ENCODE peak calls at places on chromosomes 4 and X, in seven cellular contexts. E, G, Y, U, W, M and X are unnamed samples. For H3K36me3 and H3K4me1, the result is how much of the 10 kb centered on the place peaks cover.

GRCh38 chr4:16227462-16227868 is 1.2 kb upstream of the TAPT1 start:
- DNase-seq in E (peak), G (peak), Y (peak), U (peak), W (no peak), M (peak), X (peak)

GRCh38 chr4:55727746-55728145 is 91.6 kb upstream of the NMU start:
- DNase-seq in E (no peak), G (no peak), Y (no peak), U (no peak), W (no peak), M (no peak), X (no peak)

GRCh38 chr4:22077571-22077970 is 129.0 kb upstream of the KCNIP4 start:
- DNase-seq in E (no peak), G (no peak), Y (no peak), U (no peak), W (no peak), M (no peak), X (no peak)

GRCh38 chr4:41613782-41614181 is 75.8 kb downstream of the LIMCH1 start:
- DNase-seq in E (no peak), G (no peak), Y (no peak), U (no peak), W (no peak), M (no peak), X (no peak)

GRCh38 chr4:54066088-54066415 is 1.6 kb upstream of the CHIC2 start:
- DNase-seq in E (no peak), G (no peak), Y (no peak), U (no peak), W (no peak), M (no peak), X (no peak)

GRCh38 chr4:94813221-94813620 is 55.5 kb downstream of the BMPR1B start:
- DNase-seq in E (no peak), G (no peak), Y (no peak), U (no peak), W (no peak), M (no peak), X (no peak)

GRCh38 chr4:126756050-126756809 is 876.5 kb upstream of the INTU start:
- DNase-seq in E (no peak), G (no peak), Y (no peak), U (no peak), W (no peak), M (no peak), X (no peak)

GRCh38 chrX:108557594-108557993 is 118.0 kb downstream of the COL4A5 start:
- DNase-seq in E (no peak), G (no peak), Y (no peak), U (no peak), W (no peak), M (no peak), X (no peak)

GRCh38 chrX:35711281-35711680 is 86.9 kb upstream of the MAGEB16 start:
- DNase-seq in E (no peak), G (no peak), Y (no peak), U (no peak), W (no peak), M (no peak), X (no peak)

GRCh38 chr4:154332681-154333421 is 158.7 kb downstream of the DCHS2 start:
- DNase-seq in E (no peak), G (no peak), Y (peak), U (peak), W (no peak), M (peak), X (peak)

GRCh38 chr4:158007566-158007965 is 165.3 kb downstream of the GASK1B start:
- DNase-seq in E (no peak), G (no peak), Y (no peak), U (no peak), W (no peak), M (no peak), X (no peak)

GRCh38 chr4:48939785-48940184 is 33.2 kb upstream of the OCIAD2 start:
- DNase-seq in E (no peak), G (no peak), Y (peak), U (no peak), W (no peak), M (no peak), X (no peak)

GRCh38 chrX:9182041-9182440 is 148.1 kb upstream of the FAM9B start:
- DNase-seq in E (no peak), G (no peak), Y (peak), U (no peak), W (no peak), M (no peak), X (no peak)

GRCh38 chr4:183504064-183504929 is 561 bp upstream of the ING2 start:
- DNase-seq in E (peak), G (peak), Y (peak), U (peak), W (peak), M (peak), X (peak)

GRCh38 chr4:155953151-155954117 is at the start of gene CTSO:
- DNase-seq in E (peak), G (peak), Y (peak), U (peak), W (peak), M (peak), X (peak)

GRCh38 chr4:39451423-39452023 is 7.2 kb downstream of the RPL9 start:
- DNase-seq in E (no peak), G (no peak), Y (no peak), U (no peak), W (no peak), M (no peak), X (no peak)

GRCh38 chr4:39452860-39453587 is 5.7 kb downstream of the RPL9 start:
- DNase-seq in E (no peak), G (no peak), Y (no peak), U (no peak), W (no peak), M (no peak), X (no peak)

GRCh38 chr4:39453738-39454137 is 5.0 kb downstream of the RPL9 start:
- DNase-seq in E (no peak), G (no peak), Y (no peak), U (no peak), W (no peak), M (no peak), X (no peak)

GRCh38 chr4:39450618-39451017 is 8.1 kb downstream of the RPL9 start:
- DNase-seq in E (no peak), G (no peak), Y (no peak), U (no peak), W (no peak), M (no peak), X (no peak)

DNA sequence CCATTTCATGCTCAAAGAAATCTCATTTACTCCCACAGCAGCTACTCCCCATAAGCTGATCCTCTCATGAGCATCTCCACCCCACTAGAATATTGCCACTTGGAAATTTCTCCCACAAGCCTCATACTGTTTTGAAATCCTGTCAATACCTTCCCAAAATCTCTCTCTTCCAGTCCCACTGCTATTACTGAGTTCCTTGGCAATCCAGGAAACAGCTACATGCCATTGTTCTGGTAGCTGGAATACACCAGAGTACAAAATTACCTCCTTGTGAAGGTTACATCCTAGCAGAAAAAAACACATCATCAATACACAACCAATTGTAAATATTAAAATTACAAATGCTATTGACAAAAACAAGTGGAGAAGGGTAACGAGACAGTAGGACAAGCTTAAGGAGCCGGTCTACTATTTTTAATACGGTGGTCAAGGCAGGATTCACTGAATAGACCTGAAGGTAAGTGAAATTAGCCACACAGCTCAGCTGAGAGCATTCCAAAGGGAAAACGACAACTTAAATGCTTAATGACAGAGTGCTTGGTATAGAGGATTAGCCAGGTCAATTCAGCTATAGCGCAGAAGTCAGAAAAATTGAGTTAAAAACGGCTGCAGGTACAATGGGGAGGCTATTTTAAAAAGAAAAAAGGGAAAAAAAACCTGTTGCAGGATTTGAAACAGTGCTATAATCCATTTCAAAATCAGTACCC is 6.4 kb downstream of the RPL9 start:
- DNase-seq in E (no peak), G (no peak), Y (no peak), U (no peak), W (no peak), M (no peak), X (no peak)
- H3K36me3 ChIP-seq in E (half or more), G (under half), Y (under half), U (half or more), W (half or more), M (under half), X (half or more)

GRCh38 chr4:57094482-57095223 is 15.5 kb downstream of the IGFBP7 start:
- DNase-seq in E (no peak), G (no peak), Y (peak), U (no peak), W (no peak), M (no peak), X (no peak)

GRCh38 chr4:57095956-57096355 is 14.2 kb downstream of the IGFBP7 start:
- DNase-seq in E (no peak), G (no peak), Y (no peak), U (no peak), W (no peak), M (no peak), X (no peak)

GRCh38 chr4:57093816-57094481 is 16.2 kb downstream of the IGFBP7 start:
- DNase-seq in E (peak), G (no peak), Y (no peak), U (no peak), W (no peak), M (no peak), X (no peak)

GRCh38 chr4:57097711-57098110 is 12.5 kb downstream of the IGFBP7 start:
- DNase-seq in E (no peak), G (no peak), Y (no peak), U (no peak), W (no peak), M (no peak), X (no peak)

GRCh38 chr4:57095245-57095644 is 14.9 kb downstream of the IGFBP7 start:
- DNase-seq in E (no peak), G (no peak), Y (no peak), U (no peak), W (no peak), M (no peak), X (no peak)
- H3K4me1 ChIP-seq in E (half or more), G (under half), Y (under half), U (under half), W (half or more), M (under half), X (under half)

DNA sequence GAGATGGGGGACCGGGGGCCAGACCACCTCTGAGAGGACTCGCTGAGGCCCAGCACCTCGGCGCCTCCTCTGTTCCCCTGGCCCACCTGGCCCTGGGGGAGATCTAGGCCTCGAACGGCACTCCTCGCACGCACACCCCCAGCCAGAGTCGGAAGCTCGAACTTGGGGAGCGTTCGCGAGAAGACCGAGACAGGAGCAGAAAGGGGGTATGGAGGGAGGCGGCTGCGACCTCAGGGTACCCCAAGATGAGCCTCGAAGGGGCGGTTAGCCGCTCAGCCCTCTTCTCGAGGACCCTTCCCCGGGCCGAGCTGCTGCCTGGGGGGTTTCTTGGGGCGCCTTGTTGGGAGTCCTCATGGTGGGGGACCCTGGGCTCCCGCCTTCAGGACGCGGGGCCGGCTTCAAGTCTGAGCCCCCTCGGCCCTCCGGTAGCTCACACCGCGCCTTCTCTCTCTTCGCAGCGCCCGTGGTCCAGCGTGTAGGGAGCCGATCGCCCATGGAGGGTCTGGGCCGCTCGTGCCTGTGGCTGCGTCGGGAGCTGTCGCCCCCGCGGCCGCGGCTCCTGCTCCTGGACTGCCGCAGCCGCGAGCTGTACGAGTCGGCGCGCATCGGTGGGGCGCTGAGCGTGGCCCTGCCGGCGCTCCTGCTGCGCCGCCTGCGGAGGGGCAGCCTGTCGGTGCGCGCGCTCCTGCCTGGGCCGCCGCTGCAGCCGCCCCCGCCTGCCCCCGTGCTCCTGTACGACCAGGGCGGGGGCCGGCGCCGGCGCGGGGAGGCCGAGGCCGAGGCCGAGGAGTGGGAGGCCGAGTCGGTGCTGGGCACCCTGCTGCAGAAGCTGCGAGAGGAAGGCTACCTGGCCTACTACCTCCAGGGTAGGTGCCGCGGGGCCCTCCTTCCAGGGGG is 706 bp downstream of the DUSP9 start:
- DNase-seq in E (no peak), G (peak), Y (no peak), U (peak), W (no peak), M (peak), X (no peak)
- H3K36me3 ChIP-seq in E (under half), G (under half), Y (under half), U (under half), W (under half), M (under half), X (under half)

DNA sequence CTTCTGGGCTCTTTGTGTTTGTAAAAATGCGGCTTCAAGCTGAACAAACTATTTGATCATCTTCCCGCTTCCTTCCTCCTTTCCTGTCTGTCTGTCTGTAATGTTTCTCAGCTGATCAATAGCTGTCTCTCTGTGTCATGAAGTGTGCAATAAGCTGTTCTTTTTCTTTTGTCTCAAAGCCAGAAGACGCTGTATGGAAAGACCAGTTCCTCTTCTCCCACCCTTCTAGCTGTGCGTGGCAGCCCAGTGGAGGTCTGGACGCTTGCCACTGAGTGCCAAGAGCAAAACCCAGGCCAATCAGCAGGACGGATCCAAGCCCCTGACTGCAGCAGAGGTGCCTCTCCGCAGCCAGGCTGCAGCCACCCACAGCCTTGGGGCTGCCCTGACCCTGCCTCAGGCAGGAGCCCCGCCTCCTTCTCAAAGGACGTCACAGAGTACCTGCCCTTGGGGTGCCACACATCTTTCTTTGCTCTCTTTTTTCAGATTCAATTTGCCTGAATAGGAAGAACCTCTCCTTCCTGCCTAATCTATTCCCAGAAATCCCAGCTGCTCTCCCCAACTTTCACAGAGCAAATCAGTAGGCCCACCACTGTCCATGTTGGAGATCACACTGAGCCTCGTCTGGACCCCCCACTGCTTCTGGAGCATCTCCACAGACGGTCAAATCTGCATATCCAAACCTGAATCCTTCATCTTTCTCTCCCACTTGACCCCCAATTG is 59.1 kb downstream of the MAML3 start:
- DNase-seq in E (peak), G (peak), Y (peak), U (peak), W (no peak), M (peak), X (peak)
- H3K4me1 ChIP-seq in E (half or more), G (under half), Y (half or more), U (half or more), W (half or more), M (under half), X (under half)

DNA sequence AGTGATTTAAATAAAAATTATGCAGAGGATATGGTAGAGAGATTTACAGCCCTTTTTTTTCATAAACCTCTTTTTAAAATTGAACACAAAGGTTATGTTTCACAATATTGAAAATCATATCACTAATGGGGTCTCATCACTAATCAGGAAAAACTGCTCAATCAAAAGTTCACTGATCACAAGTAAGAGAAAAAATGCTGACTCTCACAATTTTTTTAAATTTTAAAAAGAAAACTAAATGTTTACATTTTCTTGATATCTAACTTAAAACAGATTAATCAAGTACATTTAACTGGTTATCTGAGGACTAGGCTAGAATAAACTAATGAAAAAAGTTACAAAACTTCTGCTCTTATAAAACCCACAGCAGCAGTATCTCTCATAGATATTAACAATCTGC is 8.5 kb downstream of the LAMTOR3 start:
- DNase-seq in E (no peak), G (no peak), Y (no peak), U (no peak), W (no peak), M (no peak), X (no peak)
- H3K36me3 ChIP-seq in E (half or more), G (under half), Y (under half), U (half or more), W (under half), M (under half), X (under half)

DNA sequence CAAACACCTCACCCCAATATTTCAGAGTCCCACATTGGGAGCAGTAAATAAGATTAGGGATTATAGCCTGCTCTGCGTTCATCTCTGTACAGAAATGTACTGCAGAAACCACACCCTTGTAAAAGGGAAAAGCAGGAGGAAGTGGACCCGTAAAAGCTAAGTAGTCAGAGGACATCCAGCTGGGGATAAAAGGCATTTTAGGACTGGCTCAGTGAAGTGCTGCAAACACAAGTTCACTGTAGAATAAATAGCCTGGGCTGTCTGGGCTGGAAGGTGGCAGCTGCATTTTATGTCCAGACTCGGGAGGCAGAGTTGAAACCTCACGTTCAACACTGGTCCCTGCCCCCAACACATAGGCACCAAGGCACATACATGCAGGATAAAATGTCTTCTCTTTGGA is 178.7 kb upstream of the FAT1 start:
- DNase-seq in E (no peak), G (no peak), Y (no peak), U (no peak), W (no peak), M (no peak), X (no peak)
- H3K4me1 ChIP-seq in E (under half), G (under half), Y (under half), U (under half), W (under half), M (under half), X (under half)

GRCh38 chr4:78599931-78600375 is 48.4 kb downstream of the ANXA3 start:
- DNase-seq in E (peak), G (no peak), Y (no peak), U (no peak), W (no peak), M (peak), X (no peak)
- H3K36me3 ChIP-seq in E (under half), G (under half), Y (under half), U (half or more), W (under half), M (under half), X (under half)

DNA sequence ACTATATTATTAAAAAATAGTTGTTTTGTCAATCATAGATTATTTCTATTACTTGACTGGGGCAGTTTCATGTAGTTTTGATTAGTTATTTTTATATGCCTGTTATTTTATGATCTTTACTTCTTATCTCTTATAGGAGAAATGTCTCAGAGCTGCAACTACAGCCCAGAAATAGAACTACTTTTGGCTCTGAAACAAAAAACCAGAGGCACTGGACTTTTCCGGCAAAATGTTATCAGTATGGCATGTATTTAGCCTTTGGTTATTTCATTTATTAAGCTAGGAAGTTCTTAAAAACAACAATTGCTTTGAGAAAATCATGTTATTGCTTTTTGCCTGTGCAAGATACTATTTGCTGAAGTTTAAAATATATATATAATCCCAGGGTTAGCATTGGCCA is 566.5 kb downstream of the ANKRD50 start:
- DNase-seq in E (no peak), G (no peak), Y (no peak), U (no peak), W (no peak), M (no peak), X (no peak)
- H3K4me1 ChIP-seq in E (under half), G (under half), Y (under half), U (under half), W (under half), M (under half), X (under half)

DNA sequence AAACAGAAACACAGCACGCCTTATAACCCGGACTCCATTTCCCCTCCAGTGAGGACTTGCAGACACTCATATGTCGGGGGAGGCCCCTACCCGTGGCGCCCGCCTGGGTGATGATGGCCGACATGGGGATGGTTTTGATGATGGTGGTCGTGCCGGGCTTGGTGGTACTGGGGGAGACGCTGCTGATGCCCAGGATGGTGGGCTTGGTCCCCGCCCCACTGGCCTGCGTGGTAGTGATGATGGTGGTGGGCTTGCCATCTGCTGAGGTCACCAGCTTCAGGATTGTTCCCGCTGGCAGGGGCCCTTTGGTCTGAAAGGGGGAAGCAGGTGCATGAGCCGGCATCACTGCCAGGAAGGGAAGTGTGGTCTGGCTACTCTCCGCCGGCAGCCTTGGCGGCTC is 12.8 kb upstream of the RENBP start:
- DNase-seq in E (no peak), G (no peak), Y (no peak), U (no peak), W (no peak), M (no peak), X (no peak)
- H3K36me3 ChIP-seq in E (half or more), G (under half), Y (half or more), U (half or more), W (under half), M (under half), X (half or more)